ENCODE peak calls at places on chromosomes 7 and 10, in eight cellular contexts. F is psoas muscle, G is spleen, J is HFF-Myc, S is fibroblast of pulmonary artery, Q is body of pancreas, R is AG04450, K is epithelial cell of esophagus. N is an unnamed sample.
A peak's percentile ranks its signal among the peaks of the same experiment; 100 is the strongest.

GRCh38 chr7:35389636-35390035 is 135.7 kb upstream of the TBX20 start:
- DNase-seq in F (no peak), G (no peak), J (no peak), S (no peak), Q (no peak), R (no peak), K (peak; percentile 54), N (no peak)

GRCh38 chr10:114544045-114544659 is 113.9 kb downstream of the ABLIM1 start:
- DNase-seq in F (no peak), G (peak; percentile 93), J (no peak), S (no peak), Q (no peak), R (no peak), K (peak; percentile 80), N (no peak)

GRCh38 chr10:48215148-48215982 is 59.1 kb downstream of the FRMPD2 start:
- DNase-seq in F (no peak), G (no peak), J (peak; percentile 22), S (peak; percentile 55), Q (peak; percentile 67), R (no peak), K (peak; percentile 86), N (peak; percentile 43)

GRCh38 chr7:3578399-3578798 is 277.3 kb downstream of the SDK1 start:
- DNase-seq in F (no peak), G (no peak), J (no peak), S (no peak), Q (no peak), R (no peak), K (no peak), N (no peak)

GRCh38 chr10:31749981-31750850 is 178.4 kb downstream of the ARHGAP12 start:
- DNase-seq in F (peak; percentile 72), G (peak; percentile 75), J (no peak), S (peak; percentile 39), Q (peak; percentile 69), R (no peak), K (no peak), N (no peak)

GRCh38 chr7:21617916-21618390 is 75.1 kb downstream of the DNAH11 start:
- DNase-seq in F (peak; percentile 73), G (no peak), J (no peak), S (peak; percentile 95), Q (peak; percentile 46), R (no peak), K (peak; percentile 88), N (peak; percentile 83)

GRCh38 chr7:143846692-143847091 is 55.3 kb downstream of the TCAF1 start:
- DNase-seq in F (no peak), G (no peak), J (no peak), S (no peak), Q (no peak), R (no peak), K (no peak), N (no peak)

GRCh38 chr10:63549810-63550209 is 28.6 kb downstream of the REEP3 start:
- DNase-seq in F (no peak), G (no peak), J (no peak), S (no peak), Q (no peak), R (no peak), K (no peak), N (no peak)

GRCh38 chr10:48887982-48888381 is 51.7 kb downstream of the LRRC18 start:
- DNase-seq in F (no peak), G (no peak), J (no peak), S (no peak), Q (no peak), R (no peak), K (no peak), N (no peak)

GRCh38 chr7:92850506-92850905 is 14.1 kb upstream of the CDK6 start:
- DNase-seq in F (no peak), G (no peak), J (no peak), S (no peak), Q (no peak), R (no peak), K (no peak), N (no peak)

GRCh38 chr10:34651796-34652195 is 163.3 kb downstream of the PARD3 start:
- DNase-seq in F (no peak), G (no peak), J (no peak), S (peak; percentile 45), Q (no peak), R (no peak), K (no peak), N (no peak)

GRCh38 chr10:86364551-86365345 is 1.8 kb downstream of the GRID1 start:
- DNase-seq in F (peak; percentile 48), G (peak; percentile 69), J (no peak), S (no peak), Q (no peak), R (no peak), K (no peak), N (no peak)

GRCh38 chr10:49272251-49273081 is 26.5 kb upstream of the C10orf71 start:
- DNase-seq in F (peak; percentile 90), G (no peak), J (no peak), S (no peak), Q (no peak), R (no peak), K (no peak), N (no peak)

GRCh38 chr10:78247821-78248220 is 214.2 kb downstream of the RPS24 start:
- DNase-seq in F (no peak), G (no peak), J (no peak), S (no peak), Q (no peak), R (no peak), K (no peak), N (no peak)

GRCh38 chr7:24743471-24743870 is 13.8 kb downstream of the GSDME start:
- DNase-seq in F (no peak), G (no peak), J (no peak), S (no peak), Q (no peak), R (no peak), K (no peak), N (no peak)
- TF ChIP-seq CTCF in F (no peak), G (no peak), J (no peak), S (no peak), Q (no peak), R (no peak), K (no peak), N (no peak)

GRCh38 chr7:101015626-101016025 is 4.3 kb upstream of the MUC17 start:
- DNase-seq in F (peak; percentile 19), G (no peak), J (no peak), S (no peak), Q (no peak), R (no peak), K (no peak), N (no peak)
- H3K4me3 ChIP-seq in F (no peak overlapping the region), G (no peak overlapping the region), J (no peak overlapping the region), S (no peak overlapping the region), Q (no peak overlapping the region), R (no peak overlapping the region), K (no peak overlapping the region), N (no peak overlapping the region)

GRCh38 chr10:124830445-124830844 is 28.8 kb downstream of the ABRAXAS2 start:
- DNase-seq in F (no peak), G (no peak), J (no peak), S (no peak), Q (no peak), R (no peak), K (no peak), N (no peak)

GRCh38 chr10:124825702-124826101 is 24.1 kb downstream of the ABRAXAS2 start:
- DNase-seq in F (no peak), G (no peak), J (no peak), S (no peak), Q (no peak), R (no peak), K (no peak), N (no peak)

GRCh38 chr10:124824507-124824906 is 22.9 kb downstream of the ABRAXAS2 start:
- DNase-seq in F (no peak), G (no peak), J (no peak), S (no peak), Q (no peak), R (no peak), K (peak; percentile 32), N (no peak)

GRCh38 chr10:124829447-124830115 is 28.0 kb downstream of the ABRAXAS2 start:
- DNase-seq in F (no peak), G (no peak), J (no peak), S (no peak), Q (no peak), R (no peak), K (no peak), N (no peak)

GRCh38 chr10:124827474-124827873 is 25.9 kb downstream of the ABRAXAS2 start:
- DNase-seq in F (no peak), G (no peak), J (no peak), S (peak; percentile 46), Q (no peak), R (no peak), K (peak; percentile 32), N (peak; percentile 17)
- TF ChIP-seq CTCF in F (peak; percentile 62), G (peak; percentile 45), J (peak; percentile 20), S (peak; percentile 55), Q (peak; percentile 10), R (peak; percentile 64), K (peak; percentile 50), N (peak; percentile 42)

DNA sequence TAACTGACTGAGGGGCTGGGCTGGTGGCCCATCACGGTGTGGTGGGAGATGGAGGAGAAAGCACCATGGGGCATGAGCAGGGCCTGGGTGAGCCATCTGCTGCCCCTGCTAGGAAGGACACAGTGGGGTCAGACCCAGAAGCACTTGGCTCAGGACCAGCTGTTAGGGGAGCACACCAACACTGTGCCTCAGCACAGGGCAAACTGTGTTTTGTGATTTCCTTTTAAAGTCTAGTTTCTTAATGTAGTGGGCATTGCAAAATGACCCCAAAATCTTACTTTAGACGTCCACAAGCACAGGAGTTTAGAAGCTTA is 41.2 kb downstream of the NCAPG2 start:
- DNase-seq in F (no peak), G (no peak), J (no peak), S (no peak), Q (no peak), R (no peak), K (no peak), N (no peak)
- H3K4me3 ChIP-seq in F (no peak overlapping the region), G (no peak overlapping the region), J (no peak overlapping the region), S (no peak overlapping the region), Q (no peak overlapping the region), R (no peak overlapping the region), K (no peak overlapping the region), N (no peak overlapping the region)

GRCh38 chr7:30478349-30479228 is at the start of gene NOD1:
- DNase-seq in F (peak; percentile 87), G (peak; percentile 97), J (no peak), S (peak; percentile 75), Q (peak; percentile 67), R (no peak), K (peak; percentile 82), N (no peak)
- TF ChIP-seq CTCF in F (peak; percentile 18), G (peak; percentile 23), J (no peak), S (no peak), Q (no peak), R (no peak), K (no peak), N (no peak)

DNA sequence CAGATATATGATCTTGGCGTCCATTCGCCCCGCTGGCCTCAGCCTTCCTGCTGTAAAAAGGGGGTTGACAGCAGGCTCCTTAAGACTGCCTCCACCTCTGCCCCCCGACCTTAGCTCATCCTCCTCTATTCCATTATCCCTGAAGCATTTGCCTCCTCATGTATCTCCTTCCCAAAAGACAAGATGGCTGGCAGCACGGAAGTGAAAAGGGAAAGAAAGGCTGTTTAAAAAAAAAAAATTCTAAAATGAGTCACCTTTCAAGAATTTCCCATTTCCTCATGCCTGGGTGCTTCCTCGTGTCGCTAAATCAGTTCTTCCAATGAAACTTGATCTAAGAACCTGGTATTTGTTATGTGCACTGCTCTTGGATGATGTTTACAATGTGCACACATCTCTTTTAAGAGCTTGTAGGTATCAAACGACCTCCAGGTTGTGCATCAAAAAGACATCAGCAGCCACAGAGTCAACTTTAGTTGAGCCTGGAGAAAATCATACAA is 1.7 kb downstream of the SCRN1 start:
- DNase-seq in F (no peak), G (peak; percentile 58), J (peak; percentile 88), S (peak; percentile 93), Q (peak; percentile 18), R (peak; percentile 52), K (peak; percentile 79), N (peak; percentile 10)
- H3K4me3 ChIP-seq in F (peak overlapping the region; percentile 91), G (no peak overlapping the region), J (peak overlapping the region; percentile 91), S (peak overlapping the region; percentile 85), Q (no peak overlapping the region), R (peak overlapping the region; percentile 82), K (peak overlapping the region; percentile 4), N (no peak overlapping the region)

N was measured in LNCaP clone FGC.